ENCODE peak calls at places on chromosomes 3 and 15, in four cellular contexts. I is neural progenitor cell; S is CD8-positive, alpha-beta memory T cell; Q is upper lobe of right lung. D is an unnamed sample. For H3K9me3, the result is how much of the 10 kb centered on the place peaks cover.

GRCh38 chr3:127431066-127431465 is 143.2 kb upstream of the PRR20G start:
- DNase-seq in Q (peak), I (no peak), S (no peak), D (no peak)

GRCh38 chr3:53773586-53774368 is 72.4 kb downstream of the CHDH start:
- DNase-seq in Q (no peak), I (no peak), S (no peak), D (no peak)

GRCh38 chr15:69755571-69756310 is 303.1 kb downstream of the RPLP1 start:
- DNase-seq in I (no peak), S (peak), Q (no peak), D (peak)

GRCh38 chr3:117408811-117409210 is 699.2 kb downstream of the TUSC7 start:
- DNase-seq in S (no peak), I (no peak), Q (no peak), D (no peak)

GRCh38 chr3:188695251-188695650 is 476.5 kb upstream of the TPRG1 start:
- DNase-seq in Q (no peak), I (no peak), S (no peak), D (no peak)

GRCh38 chr3:25663324-25664065 is 1.2 kb downstream of the TOP2B start:
- DNase-seq in Q (no peak), S (no peak), I (peak), D (no peak)

GRCh38 chr3:19392146-19392545 is 243.8 kb downstream of the KCNH8 start:
- DNase-seq in S (no peak), I (no peak), Q (no peak), D (no peak)

GRCh38 chr15:53962646-53963561 is 15.3 kb upstream of the UNC13C start:
- DNase-seq in I (peak), S (no peak), Q (no peak), D (peak)

GRCh38 chr3:180335056-180335455 is 266.9 kb upstream of the TTC14 start:
- DNase-seq in Q (no peak), S (no peak), I (no peak), D (no peak)

GRCh38 chr3:143608966-143609365 is 239.3 kb downstream of the SLC9A9 start:
- DNase-seq in Q (no peak), I (no peak), S (no peak), D (no peak)

GRCh38 chr3:102676424-102676823 is 241.6 kb downstream of the ZPLD1 start:
- DNase-seq in S (no peak), I (no peak), Q (no peak), D (no peak)

GRCh38 chr15:74396445-74397238 is 29.2 kb upstream of the CYP11A1 start:
- DNase-seq in S (no peak), Q (no peak), I (no peak), D (peak)

GRCh38 chr15:84552896-84553295 is 47.9 kb upstream of the ZSCAN2 start:
- DNase-seq in S (no peak), Q (no peak), I (no peak), D (no peak)

GRCh38 chr3:132464066-132464465 is 46.8 kb downstream of the DNAJC13 start:
- DNase-seq in S (no peak), Q (no peak), I (no peak), D (no peak)

GRCh38 chr15:68211656-68212320 is 6.7 kb upstream of the CALML4 start:
- DNase-seq in Q (no peak), S (no peak), I (no peak), D (no peak)

GRCh38 chr3:131704084-131704483 is 201.3 kb upstream of the MRPL3 start:
- DNase-seq in Q (no peak), I (no peak), S (no peak), D (no peak)

GRCh38 chr3:13507791-13508339 is 27.8 kb downstream of the HDAC11 start:
- DNase-seq in I (peak), Q (peak), S (no peak), D (peak)

GRCh38 chr15:77615472-77615871 is 17.2 kb downstream of the LINGO1 start:
- DNase-seq in Q (no peak), S (no peak), I (no peak), D (no peak)

GRCh38 chr15:91469627-91470567 is 369.8 kb downstream of the SV2B start:
- DNase-seq in S (peak), I (no peak), Q (no peak), D (no peak)

GRCh38 chr15:84883916-84884781 is at the start of gene SLC28A1:
- DNase-seq in S (no peak), Q (no peak), I (no peak), D (no peak)

GRCh38 chr15:53808058-53808703 is 48.7 kb upstream of the WDR72 start:
- DNase-seq in Q (no peak), S (no peak), I (peak), D (no peak)

GRCh38 chr15:69200773-69201745 is 40.6 kb downstream of the GLCE start:
- DNase-seq in Q (no peak), I (no peak), S (no peak), D (no peak)

GRCh38 chr3:72872183-72872582 is 15.7 kb upstream of the GXYLT2 start:
- DNase-seq in S (no peak), Q (no peak), I (no peak), D (no peak)

GRCh38 chr3:122982202-122983185 is 45.1 kb downstream of the SEMA5B start:
- DNase-seq in S (no peak), Q (no peak), I (peak), D (peak)

GRCh38 chr15:41513282-41514227 is at the start of gene LTK:
- DNase-seq in I (peak), Q (no peak), S (no peak), D (peak)

GRCh38 chr15:59885832-59886231 is 118.3 kb upstream of the FOXB1 start:
- DNase-seq in I (no peak), S (no peak), Q (no peak), D (no peak)

GRCh38 chr15:57509121-57509520 is 82.6 kb upstream of the MYZAP start:
- DNase-seq in S (no peak), I (peak), Q (no peak), D (no peak)

GRCh38 chr15:26901036-26901435 is 34.2 kb downstream of the GABRA5 start:
- DNase-seq in S (no peak), I (no peak), Q (no peak), D (no peak)
- H3K9me3 ChIP-seq in S (under half), I (under half), Q (under half), D (under half)

GRCh38 chr3:77161098-77161497 is 121.2 kb downstream of the ROBO2 start:
- DNase-seq in Q (no peak), I (no peak), S (no peak), D (no peak)

GRCh38 chr3:77158701-77159100 is 118.8 kb downstream of the ROBO2 start:
- DNase-seq in Q (no peak), S (no peak), I (no peak), D (no peak)

GRCh38 chr3:77159182-77159581 is 119.3 kb downstream of the ROBO2 start:
- DNase-seq in I (no peak), S (no peak), Q (no peak), D (no peak)
- H3K4me3 ChIP-seq in I (no peak), S (no peak), Q (no peak), D (no peak)

GRCh38 chr15:27465213-27465612 is 494.2 kb downstream of the GABRG3 start:
- DNase-seq in Q (no peak), I (no peak), S (no peak), D (no peak)
- H3K9me3 ChIP-seq in Q (under half), I (under half), S (under half), D (under half)

GRCh38 chr3:9768376-9768775 is 1.4 kb downstream of the CAMK1 start:
- DNase-seq in S (no peak), I (no peak), Q (no peak), D (no peak)
- H3K4me3 ChIP-seq in S (no peak), I (no peak), Q (no peak), D (no peak)

GRCh38 chr15:32642667-32643425 is 1.3 kb downstream of the SCG5 start:
- DNase-seq in I (no peak), S (no peak), Q (no peak), D (no peak)

GRCh38 chr15:32649336-32649735 is 7.8 kb downstream of the SCG5 start:
- DNase-seq in I (peak), S (no peak), Q (no peak), D (no peak)

GRCh38 chr15:32643907-32644445 is 2.5 kb downstream of the SCG5 start:
- DNase-seq in Q (no peak), I (no peak), S (no peak), D (no peak)

GRCh38 chr15:32641517-32642059 is at the start of gene SCG5:
- DNase-seq in Q (peak), I (peak), S (no peak), D (no peak)

GRCh38 chr15:32646304-32646703 is 4.8 kb downstream of the SCG5 start:
- DNase-seq in S (no peak), Q (no peak), I (no peak), D (no peak)
- H3K9me3 ChIP-seq in S (under half), Q (under half), I (under half), D (under half)

DNA sequence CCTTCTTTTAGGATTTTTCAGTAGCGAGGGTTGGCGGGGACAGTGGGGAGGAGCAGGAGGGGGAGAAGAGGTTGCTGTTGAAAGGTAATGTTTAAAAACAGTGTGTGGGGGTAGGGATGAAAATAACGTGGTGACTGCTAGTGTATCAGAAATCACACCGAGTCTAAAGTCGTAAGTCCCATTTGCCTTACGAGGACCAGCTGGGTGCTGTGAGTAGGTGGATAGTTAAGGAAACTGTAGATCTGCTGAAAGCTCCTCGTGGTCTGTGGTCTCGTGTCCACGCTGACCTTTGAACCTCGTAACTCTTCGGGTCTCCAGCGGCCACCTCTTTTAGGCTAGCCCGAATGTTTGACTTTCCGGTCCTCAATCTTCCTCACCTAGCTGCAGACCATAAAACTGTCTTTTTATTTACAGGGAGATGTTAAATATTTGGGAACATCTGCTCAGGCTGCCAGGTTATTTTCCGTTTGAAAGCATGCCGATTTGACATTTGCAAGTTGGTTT is 29.3 kb upstream of the ST3GAL6 start:
- DNase-seq in I (peak), Q (no peak), S (no peak), D (no peak)
- H3K4me3 ChIP-seq in I (peak), Q (peak), S (no peak), D (peak)

DNA sequence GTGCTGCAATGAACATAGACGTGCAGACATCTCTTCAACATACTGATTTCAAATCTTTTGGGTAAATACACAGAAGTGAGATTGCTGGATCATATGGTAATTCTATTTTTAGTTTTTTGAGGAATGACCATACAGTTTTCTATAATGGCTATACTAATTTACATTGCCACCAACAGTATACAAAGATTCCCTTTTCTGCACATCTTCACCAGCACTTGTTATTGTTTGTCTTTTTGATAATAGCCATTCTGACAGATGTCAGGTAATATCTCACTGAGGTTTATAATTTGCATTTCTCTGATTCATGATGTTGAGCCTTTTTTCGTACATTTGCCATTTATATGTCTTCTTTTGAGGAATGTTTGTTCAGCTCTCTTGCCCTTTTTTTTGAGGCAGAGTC is 30.5 kb downstream of the TOPAZ1 start:
- DNase-seq in S (no peak), Q (no peak), I (no peak), D (no peak)
- H3K9me3 ChIP-seq in S (under half), Q (under half), I (under half), D (under half)

GRCh38 chr15:35549567-35549966 is 3.6 kb upstream of the DPH6 start:
- DNase-seq in I (peak), S (no peak), Q (no peak), D (no peak)

GRCh38 chr15:35546581-35547381 is 816 bp upstream of the DPH6 start:
- DNase-seq in Q (no peak), S (no peak), I (no peak), D (no peak)

GRCh38 chr15:35545825-35546580 is at the start of gene DPH6:
- DNase-seq in I (peak), Q (peak), S (peak), D (peak)

GRCh38 chr15:35547775-35548364 is 1.9 kb upstream of the DPH6 start:
- DNase-seq in I (peak), S (no peak), Q (no peak), D (no peak)

GRCh38 chr15:35548435-35548834 is 2.5 kb upstream of the DPH6 start:
- DNase-seq in I (peak), Q (no peak), S (no peak), D (no peak)
- H3K4me3 ChIP-seq in I (peak), Q (no peak), S (no peak), D (no peak)

GRCh38 chr15:50959717-50960116 is 51.2 kb downstream of the AP4E1 start:
- DNase-seq in I (no peak), Q (no peak), S (no peak), D (no peak)
- H3K9me3 ChIP-seq in I (under half), Q (under half), S (under half), D (under half)

GRCh38 chr3:83567935-83568334 is 1390.9 kb upstream of the CADM2 start:
- DNase-seq in Q (no peak), I (no peak), S (no peak), D (no peak)
- H3K4me3 ChIP-seq in Q (no peak), I (no peak), S (no peak), D (no peak)

D was measured in right cardiac atrium.